ENCODE peak calls at places on chromosome 15, in ten cellular contexts. K is HCT116; I is stomach; C is CD8-positive, alpha-beta memory T cell; X is A549; V is tibial nerve; P is uterus; T is heart left ventricle; Y is PC-3; R is pancreas. F is an unnamed sample. For H3K4me1, the result is how much of the 10 kb centered on the place peaks cover.

GRCh38 chr15:44125879-44126278 is 69.2 kb downstream of the FRMD5 start:
- DNase-seq in R (no peak), Y (no peak), K (no peak), X (no peak), I (no peak), T (no peak), P (no peak), V (no peak), C (no peak), F (no peak)

GRCh38 chr15:27844018-27844666 is 255.0 kb downstream of the OCA2 start:
- DNase-seq in K (no peak), C (no peak), V (no peak), R (no peak), P (no peak), I (no peak), T (no peak), X (peak), Y (peak), F (no peak)

GRCh38 chr15:62736756-62737155 is 305.8 kb upstream of the TPM1 start:
- DNase-seq in I (no peak), C (no peak), Y (no peak), X (no peak), R (no peak), P (no peak), K (no peak), T (no peak), V (no peak), F (no peak)

GRCh38 chr15:25171111-25171811 is 216.5 kb downstream of the SNRPN start:
- DNase-seq in X (no peak), V (no peak), Y (no peak), I (no peak), R (peak), K (no peak), T (no peak), P (no peak), C (peak), F (no peak)

GRCh38 chr15:61571026-61571425 is 341.9 kb upstream of the RORA start:
- DNase-seq in R (no peak), I (no peak), C (no peak), X (no peak), P (no peak), Y (no peak), T (no peak), K (no peak), V (no peak), F (no peak)

GRCh38 chr15:35657679-35658201 is 111.8 kb upstream of the DPH6 start:
- DNase-seq in V (no peak), K (no peak), P (no peak), I (no peak), R (no peak), X (no peak), T (no peak), Y (peak), C (no peak), F (no peak)

GRCh38 chr15:76208084-76208785 is 103.0 kb downstream of the ETFA start:
- DNase-seq in I (peak), R (no peak), T (no peak), C (no peak), K (no peak), V (no peak), Y (no peak), X (no peak), P (no peak), F (no peak)

GRCh38 chr15:76517910-76518309 is 181.3 kb downstream of the ISL2 start:
- DNase-seq in X (no peak), Y (no peak), P (no peak), R (no peak), C (no peak), T (no peak), V (no peak), I (no peak), K (no peak), F (no peak)

GRCh38 chr15:70091649-70092461 is 5.9 kb downstream of the TLE3 start:
- DNase-seq in K (no peak), C (peak), P (no peak), V (no peak), I (peak), T (no peak), R (no peak), Y (peak), X (no peak), F (peak)

GRCh38 chr15:39404767-39405173 is 176.1 kb upstream of the THBS1 start:
- DNase-seq in X (no peak), Y (peak), I (no peak), V (no peak), K (no peak), P (no peak), C (no peak), R (no peak), T (no peak), F (no peak)

GRCh38 chr15:38528279-38528678 is 36.3 kb downstream of the RASGRP1 start:
- DNase-seq in Y (peak), R (no peak), C (no peak), I (no peak), P (no peak), T (no peak), X (no peak), V (no peak), K (no peak), F (no peak)

GRCh38 chr15:24862726-24863521 is 91.9 kb upstream of the SNRPN start:
- DNase-seq in V (no peak), R (no peak), I (no peak), T (no peak), Y (peak), P (no peak), K (no peak), X (no peak), C (no peak), F (no peak)

GRCh38 chr15:48177383-48177874 is 666 bp downstream of the MYEF2 start:
- DNase-seq in T (no peak), V (no peak), I (no peak), K (no peak), Y (peak), X (peak), R (no peak), C (peak), P (no peak), F (peak)

GRCh38 chr15:85581495-85581894 is 201.1 kb downstream of the AKAP13 start:
- DNase-seq in Y (no peak), I (peak), P (peak), R (peak), V (no peak), K (no peak), X (no peak), T (peak), C (peak), F (peak)

GRCh38 chr15:64045774-64046346 is 425 bp downstream of the DAPK2 start:
- DNase-seq in T (peak), K (no peak), X (peak), V (no peak), C (peak), Y (no peak), I (peak), R (peak), P (no peak), F (peak)

GRCh38 chr15:52343831-52344230 is 48.2 kb upstream of the MYO5C start:
- DNase-seq in C (no peak), V (no peak), R (no peak), Y (no peak), I (no peak), T (no peak), X (no peak), K (no peak), P (no peak), F (no peak)

GRCh38 chr15:98850991-98851776 is 156.4 kb downstream of the PGPEP1L start:
- DNase-seq in I (peak), Y (peak), K (peak), T (peak), C (peak), P (peak), R (peak), X (peak), V (peak), F (peak)

GRCh38 chr15:39552546-39552945 is 28.3 kb upstream of the THBS1 start:
- DNase-seq in T (no peak), P (no peak), K (no peak), X (no peak), I (no peak), R (no peak), C (no peak), Y (no peak), V (no peak), F (no peak)

GRCh38 chr15:25838871-25839195 is 24.3 kb downstream of the ATP10A start:
- DNase-seq in X (no peak), K (no peak), R (no peak), P (no peak), I (no peak), C (no peak), Y (peak), T (no peak), V (no peak), F (no peak)

GRCh38 chr15:88465633-88466219 is 1.5 kb downstream of the MRPL46 start:
- DNase-seq in K (no peak), P (no peak), T (no peak), V (no peak), C (no peak), I (no peak), R (no peak), X (no peak), Y (peak), F (peak)

GRCh38 chr15:66498501-66499386 is 1.2 kb upstream of the SNAPC5 start:
- DNase-seq in I (no peak), Y (peak), R (no peak), C (no peak), V (no peak), P (no peak), X (no peak), T (no peak), K (no peak), F (no peak)

GRCh38 chr15:80533934-80534333 is 129.8 kb downstream of the ARNT2 start:
- DNase-seq in T (no peak), C (no peak), Y (no peak), K (no peak), X (no peak), V (no peak), I (no peak), P (no peak), R (no peak), F (no peak)

GRCh38 chr15:80769471-80770355 is 9.5 kb upstream of the CEMIP start:
- DNase-seq in T (no peak), P (no peak), K (no peak), X (no peak), C (no peak), R (no peak), V (no peak), Y (no peak), I (no peak), F (no peak)

GRCh38 chr15:28885630-28886430 is at the start of gene APBA2:
- DNase-seq in R (no peak), P (no peak), Y (peak), X (peak), I (no peak), C (peak), K (no peak), T (no peak), V (no peak), F (no peak)

GRCh38 chr15:90591524-90591923 is 61.8 kb downstream of the CRTC3 start:
- DNase-seq in V (no peak), T (no peak), X (no peak), Y (no peak), K (no peak), P (no peak), R (no peak), I (no peak), C (no peak), F (no peak)

GRCh38 chr15:69713726-69714559 is 261.3 kb downstream of the RPLP1 start:
- DNase-seq in T (no peak), X (no peak), Y (peak), C (peak), P (no peak), V (no peak), R (no peak), I (no peak), K (no peak), F (peak)

GRCh38 chr15:67146875-67147381 is 81.5 kb downstream of the SMAD3 start:
- DNase-seq in C (no peak), I (no peak), X (peak), Y (peak), T (peak), P (peak), R (no peak), K (no peak), V (no peak), F (peak)

GRCh38 chr15:83612226-83612625 is 41.7 kb upstream of the ADAMTSL3 start:
- DNase-seq in Y (peak), I (no peak), K (no peak), V (no peak), P (no peak), T (no peak), R (no peak), C (no peak), X (no peak), F (no peak)

GRCh38 chr15:25410649-25411048 is 28.2 kb downstream of the UBE3A start:
- DNase-seq in T (no peak), X (no peak), I (no peak), C (no peak), K (no peak), R (no peak), Y (no peak), V (no peak), P (no peak), F (no peak)

GRCh38 chr15:28082891-28083688 is 16.0 kb downstream of the OCA2 start:
- DNase-seq in R (no peak), C (no peak), X (no peak), V (no peak), T (no peak), I (no peak), P (no peak), K (no peak), Y (no peak), F (peak)

GRCh38 chr15:68576253-68577236 is 2.2 kb upstream of the CORO2B start:
- DNase-seq in V (no peak), C (no peak), Y (no peak), R (no peak), I (no peak), K (no peak), X (no peak), P (no peak), T (no peak), F (no peak)

GRCh38 chr15:75532413-75533250 is 46.5 kb downstream of the PTPN9 start:
- DNase-seq in Y (peak), R (peak), T (peak), V (peak), C (no peak), P (peak), K (peak), X (peak), I (peak), F (peak)

GRCh38 chr15:73930371-73930770 is 4.1 kb downstream of the LOXL1 start:
- DNase-seq in Y (no peak), P (no peak), T (peak), C (no peak), X (no peak), K (no peak), I (no peak), R (no peak), V (no peak), F (no peak)

GRCh38 chr15:73930790-73931281 is 4.6 kb downstream of the LOXL1 start:
- DNase-seq in P (no peak), Y (no peak), C (no peak), T (no peak), V (no peak), I (no peak), R (no peak), X (no peak), K (no peak), F (no peak)

GRCh38 chr15:73928971-73929627 is 2.8 kb downstream of the LOXL1 start:
- DNase-seq in C (peak), X (no peak), I (no peak), T (no peak), Y (peak), P (no peak), R (no peak), V (no peak), K (no peak), F (no peak)

GRCh38 chr15:73932381-73933191 is 6.3 kb downstream of the LOXL1 start:
- DNase-seq in K (no peak), Y (no peak), V (no peak), T (no peak), P (no peak), X (no peak), R (no peak), C (no peak), I (no peak), F (no peak)

GRCh38 chr15:73931441-73931840 is 5.2 kb downstream of the LOXL1 start:
- DNase-seq in P (no peak), C (no peak), T (no peak), R (no peak), I (no peak), Y (no peak), K (no peak), X (no peak), V (no peak), F (no peak)
- H3K4me1 ChIP-seq in P (under half), C (under half), T (under half), R (under half), I (half or more), Y (half or more), K (under half), X (under half), V (half or more), F (under half)

GRCh38 chr15:41921167-41921566 is 27.3 kb upstream of the SPTBN5 start:
- DNase-seq in I (no peak), P (no peak), R (no peak), C (no peak), Y (no peak), V (no peak), T (no peak), X (no peak), K (no peak), F (no peak)
- H3K27ac ChIP-seq in I (peak), P (peak), R (no peak), C (no peak), Y (no peak), V (peak), T (peak), X (no peak), K (no peak), F (no peak)

DNA sequence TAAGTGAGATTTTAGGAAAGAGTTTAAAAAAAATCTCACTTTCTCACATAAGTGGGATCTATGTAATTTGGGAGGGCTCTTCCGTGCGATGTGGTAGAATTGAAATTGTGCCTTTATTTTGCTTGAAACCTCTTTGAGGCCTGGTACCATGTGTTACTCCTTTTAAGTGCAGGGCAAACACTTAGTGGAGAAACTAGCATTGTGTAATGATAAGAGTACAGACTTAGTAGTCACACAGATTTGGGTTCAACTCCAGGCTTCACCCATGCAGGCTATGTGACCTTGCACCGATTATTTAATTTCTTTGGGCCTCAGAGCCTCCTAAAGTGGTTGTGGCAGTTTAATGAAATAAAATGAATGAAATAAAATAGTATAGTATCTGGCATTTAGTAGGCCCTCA is 2.4 kb downstream of the PSMA4 start:
- DNase-seq in X (no peak), I (no peak), V (no peak), P (no peak), R (no peak), K (no peak), C (no peak), Y (no peak), T (no peak), F (no peak)
- H3K4me3 ChIP-seq in X (no peak), I (no peak), V (no peak), P (no peak), R (no peak), K (no peak), C (no peak), Y (peak), T (no peak), F (no peak)

DNA sequence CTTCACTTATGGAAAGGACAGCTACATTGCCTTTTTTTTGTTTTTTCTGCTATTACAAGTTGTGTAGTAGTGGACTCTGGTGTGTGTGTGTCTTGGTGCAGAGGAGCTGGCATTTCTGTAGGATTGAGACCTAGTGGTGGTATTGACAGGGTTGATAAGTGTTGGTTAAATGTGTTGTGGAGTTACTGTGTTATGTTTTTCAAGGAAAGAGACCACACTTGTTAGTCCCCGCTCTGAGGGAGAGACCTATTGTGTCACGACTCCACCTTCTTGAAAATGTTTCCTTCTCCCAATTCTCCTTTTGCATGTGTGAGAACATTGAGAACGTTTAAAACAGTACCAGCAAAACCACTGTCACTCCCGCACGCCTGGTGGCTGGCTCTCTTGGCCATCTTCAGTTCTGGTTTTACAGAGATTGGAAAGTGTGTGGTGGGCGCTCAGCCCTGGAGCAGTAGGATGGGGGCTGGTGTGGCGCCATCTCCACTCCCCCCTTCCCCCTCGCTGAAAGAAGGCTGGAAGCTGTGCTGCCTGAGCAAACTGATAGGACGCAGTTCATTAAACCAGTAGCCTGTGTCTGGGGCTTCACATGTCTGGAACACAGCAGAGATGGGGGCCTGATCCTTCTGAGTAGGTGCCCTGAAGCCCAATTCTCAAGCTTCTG is 5.5 kb downstream of the KLF13 start:
- DNase-seq in C (no peak), T (no peak), V (no peak), R (no peak), K (no peak), I (no peak), P (no peak), X (no peak), Y (no peak), F (no peak)
- H3K4me1 ChIP-seq in C (half or more), T (under half), V (half or more), R (half or more), K (under half), I (half or more), P (under half), X (under half), Y (under half), F (under half)

DNA sequence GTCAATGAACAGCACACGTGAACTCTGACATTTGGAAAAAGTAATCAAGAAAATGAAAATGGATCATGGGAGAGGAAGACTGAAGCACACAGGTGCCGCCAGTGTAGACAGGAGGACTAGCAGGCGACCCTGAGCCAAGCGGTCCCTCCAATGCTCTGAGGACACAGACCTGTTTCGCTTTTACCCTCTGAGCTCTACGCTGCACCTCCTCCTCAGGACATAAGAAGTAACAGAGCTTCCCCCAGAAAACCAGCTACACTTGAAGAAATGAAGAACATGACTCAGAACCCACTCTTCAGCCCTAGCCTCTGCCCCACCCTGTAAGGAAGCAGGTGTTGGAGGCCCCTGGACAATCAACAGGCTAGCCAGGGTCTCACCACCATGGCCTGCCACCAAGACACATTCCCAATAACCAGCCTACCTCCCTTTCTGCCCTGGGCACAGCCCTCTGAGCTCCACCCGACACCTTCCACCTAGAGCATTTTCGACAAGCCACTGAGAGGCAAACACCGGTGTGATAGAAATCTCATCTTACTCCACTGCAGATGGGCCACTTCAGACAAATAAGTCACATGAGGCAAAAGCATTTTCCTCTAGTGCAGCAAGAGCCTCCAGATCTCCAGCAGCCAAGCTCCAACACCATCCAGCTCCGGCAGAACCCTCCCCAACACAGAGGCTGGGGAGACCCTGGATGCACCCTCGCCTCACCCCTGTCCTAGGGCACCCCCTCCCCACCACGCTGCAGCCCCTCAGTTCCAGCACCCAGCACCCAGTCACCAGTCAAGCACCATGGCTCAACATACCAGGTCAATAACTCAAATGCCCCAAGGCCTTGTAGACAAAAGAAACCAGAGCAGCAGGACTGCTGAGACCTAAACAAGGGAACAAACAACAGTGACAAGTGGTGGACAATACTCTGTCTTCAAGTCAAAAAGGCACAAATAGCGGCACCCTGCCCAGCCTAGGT is 11.4 kb downstream of the FAM174B start:
- DNase-seq in Y (peak), X (no peak), R (peak), V (no peak), I (no peak), C (no peak), P (no peak), K (no peak), T (no peak), F (no peak)
- H3K27ac ChIP-seq in Y (peak), X (no peak), R (no peak), V (no peak), I (peak), C (no peak), P (no peak), K (no peak), T (no peak), F (no peak)